ENCODE peak calls at places on chromosomes 2 and 18, in five cellular contexts. E is breast epithelium, K is suprapubic skin, O is HCT116, V is transverse colon. C is an unnamed sample.
A peak's percentile ranks its signal among the peaks of the same experiment; 100 is the strongest.

GRCh38 chr18:34222025-34222395 is 2.7 kb downstream of the NOL4 start:
- DNase-seq in E (no peak), V (no peak), K (no peak), O (no peak), C (no peak)

GRCh38 chr2:1771626-1772280 is 27.4 kb upstream of the PXDN start:
- DNase-seq in O (no peak), E (no peak), K (peak; percentile 35), V (no peak), C (no peak)

GRCh38 chr2:101736861-101737291 is 39.4 kb downstream of the MAP4K4 start:
- DNase-seq in V (no peak), E (no peak), K (no peak), O (no peak), C (no peak)

GRCh38 chr2:32864337-32864736 is 82.4 kb upstream of the LTBP1 start:
- DNase-seq in O (no peak), K (no peak), V (no peak), E (no peak), C (no peak)

GRCh38 chr2:2547451-2547850 is 216.4 kb upstream of the MYT1L start:
- DNase-seq in E (no peak), O (no peak), V (no peak), K (no peak), C (no peak)

GRCh38 chr18:55999641-56000040 is 411.6 kb upstream of the TCF4 start:
- DNase-seq in E (no peak), O (no peak), K (no peak), V (no peak), C (no peak)

GRCh38 chr18:53551868-53552426 is 672.5 kb downstream of the MBD2 start:
- DNase-seq in E (no peak), V (no peak), O (no peak), K (no peak), C (no peak)

GRCh38 chr2:10454505-10454904 is 6.4 kb upstream of the ODC1 start:
- DNase-seq in O (no peak), K (no peak), V (no peak), E (no peak), C (peak; percentile 78)

GRCh38 chr2:176001281-176001902 is 675 bp downstream of the LNPK start:
- DNase-seq in V (peak; percentile 51), O (no peak), E (no peak), K (peak; percentile 64), C (peak; percentile 73)

GRCh38 chr2:176003958-176004357 is 1.9 kb upstream of the LNPK start:
- DNase-seq in O (no peak), E (no peak), V (no peak), K (no peak), C (no peak)

GRCh38 chr2:176002684-176003225 is 688 bp upstream of the LNPK start:
- DNase-seq in O (no peak), V (peak; percentile 36), E (no peak), K (peak; percentile 66), C (peak; percentile 71)

GRCh38 chr2:175999283-175999819 is 2.7 kb downstream of the LNPK start:
- DNase-seq in E (no peak), V (no peak), O (no peak), K (no peak), C (no peak)

GRCh38 chr2:176001903-176002683 is at the start of gene LNPK:
- DNase-seq in O (peak; percentile 55), K (peak; percentile 95), V (peak; percentile 96), E (peak; percentile 92), C (peak; percentile 96)
- TF ChIP-seq POLR2A in O (peak; percentile 77), K (peak; percentile 54), V (peak; percentile 91), E (peak; percentile 30), C (peak; percentile 84)

DNA sequence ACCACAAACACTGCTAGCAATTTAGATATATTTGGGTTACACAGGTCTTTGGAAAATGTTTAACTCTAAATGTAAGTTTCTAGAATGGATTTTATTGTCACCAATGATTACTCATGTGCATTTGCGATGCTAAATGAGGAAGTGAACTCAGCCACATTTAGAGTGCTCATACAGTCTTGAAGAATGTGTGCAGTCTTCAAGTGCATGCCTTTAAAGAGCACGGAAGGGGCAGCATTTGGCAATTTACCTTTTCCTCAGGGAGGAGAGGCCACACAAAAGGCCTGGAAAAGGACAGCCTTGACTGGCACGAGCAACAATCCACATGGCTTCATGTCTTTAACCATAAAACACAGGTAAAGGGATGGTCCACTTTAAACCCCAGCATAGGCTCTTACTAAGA is 78.5 kb upstream of the STK17B start:
- DNase-seq in E (no peak), K (no peak), O (no peak), V (peak; percentile 19), C (no peak)
- H3K4me1 ChIP-seq in E (no peaks in the 10 kb centered on the region), K (peaks cover 24% of the 10 kb centered on the region), O (peaks cover 6% of the 10 kb centered on the region), V (peaks cover 20% of the 10 kb centered on the region), C (peaks cover 3% of the 10 kb centered on the region)

GRCh38 chr2:226953206-226953605 is 117.4 kb downstream of the RHBDD1 start:
- DNase-seq in K (peak; percentile 65), E (no peak), V (no peak), O (no peak), C (no peak)
- TF ChIP-seq POLR2AphosphoS5 in K (no peak), E (no peak), V (no peak), O (no peak), C (no peak)

GRCh38 chr2:62705859-62706720 is 577 bp downstream of the EHBP1 start:
- DNase-seq in O (no peak), K (peak; percentile 86), E (peak; percentile 67), V (peak; percentile 67), C (peak; percentile 89)
- TF ChIP-seq POLR2A in O (no peak), K (no peak), E (no peak), V (no peak), C (no peak)

GRCh38 chr2:46568212-46569009 is 89.0 kb downstream of the TMEM247 start:
- DNase-seq in K (no peak), V (no peak), E (no peak), O (no peak), C (no peak)
- H3K4me1 ChIP-seq in K (peaks cover 26% of the 10 kb centered on the region), V (peaks cover 15% of the 10 kb centered on the region), E (no peaks in the 10 kb centered on the region), O (no peaks in the 10 kb centered on the region), C (no peaks in the 10 kb centered on the region)

DNA sequence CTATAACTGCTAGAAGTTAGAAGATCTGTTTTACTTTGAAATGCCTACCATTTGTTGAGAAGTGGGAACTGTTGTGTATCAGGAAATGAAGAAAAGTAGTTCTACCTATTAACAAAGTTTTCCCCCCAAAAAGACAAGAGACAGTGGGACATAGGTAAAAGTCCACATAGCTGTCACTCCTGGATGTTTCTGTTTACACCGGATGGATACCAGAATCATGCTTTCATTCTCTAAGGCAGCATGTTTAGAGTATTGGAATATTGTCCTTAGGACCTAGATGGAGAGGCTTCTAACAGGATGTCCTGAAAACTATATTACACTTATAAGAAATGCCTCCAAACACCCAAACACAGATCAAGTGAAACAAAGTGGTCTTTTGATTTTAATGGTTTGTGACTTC is 143.1 kb downstream of the MCFD2 start:
- DNase-seq in V (no peak), K (no peak), E (no peak), O (no peak), C (no peak)
- TF ChIP-seq POLR2AphosphoS5 in V (no peak), K (no peak), E (no peak), O (no peak), C (no peak)

DNA sequence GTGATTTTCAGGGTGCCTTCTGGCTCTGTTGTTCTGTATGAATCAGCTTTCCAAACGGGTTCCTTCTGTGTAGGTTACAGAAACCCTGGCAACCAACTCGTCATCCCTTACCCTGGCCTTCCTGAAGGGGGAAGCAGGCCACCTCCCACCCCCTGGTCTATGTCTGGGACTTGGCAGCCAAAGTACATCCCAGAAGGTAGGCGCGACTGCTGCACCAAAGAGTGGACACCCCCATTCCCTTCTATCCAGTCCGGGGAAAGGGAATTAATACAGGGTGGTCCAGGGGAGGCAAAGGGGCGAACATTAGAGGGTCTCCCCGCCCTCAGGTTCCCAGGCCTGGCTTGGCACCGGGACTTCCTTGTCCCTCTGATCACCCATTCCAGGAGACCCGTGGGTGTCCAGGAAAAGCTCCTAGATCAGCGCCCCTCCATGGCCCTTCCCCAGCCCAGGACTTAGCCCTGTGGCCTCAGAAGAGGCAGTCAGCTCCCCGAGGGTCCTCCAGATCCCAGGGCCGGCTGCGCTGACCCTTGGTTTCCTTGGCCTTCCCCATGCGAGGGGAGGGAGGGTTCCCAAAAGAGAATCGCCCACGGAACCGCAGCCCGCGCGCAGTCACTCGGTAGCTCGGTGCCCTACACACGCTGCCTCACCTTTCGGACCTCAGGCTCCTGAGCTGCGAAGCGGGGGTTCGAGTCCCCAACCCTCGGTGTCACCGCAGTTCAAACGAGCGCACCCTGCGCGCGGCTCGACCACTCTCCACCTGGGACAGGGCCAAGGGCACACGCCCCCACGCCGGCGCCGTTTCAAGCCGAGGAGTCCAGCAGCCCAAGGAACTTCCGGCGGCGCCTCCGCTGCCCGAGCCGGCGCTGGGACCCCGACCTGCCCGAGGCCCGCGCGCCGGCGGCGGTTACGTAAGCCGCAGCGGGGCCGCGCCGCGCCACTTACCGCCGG is at the start of gene PER2:
- DNase-seq in O (peak; percentile 43), K (peak; percentile 93), E (peak; percentile 73), V (peak; percentile 70), C (peak; percentile 90)
- TF ChIP-seq POLR2A in O (no peak), K (peak; percentile 74), E (no peak), V (peak; percentile 78), C (no peak)

C was measured in sigmoid colon.